ENCODE peak calls at places on chromosomes 12 and 14, in ten cellular contexts. T is occipital lobe; J is stimulated activated CD4-positive, alpha-beta T cell treated with anti-CD3 and anti-CD28 coated beads, Interleukin-12 subunit alpha, Interleukin-12 subunit beta, amount 100 ng/mL, for 4 hours; I is AG09309; C is stimulated activated naive B cell treated with anti-CD40 and anti-IgM and Interleukin-4, amounts not matched to agents 10 μg/mL and 1 μg/mL and 100 μg/mL, for 72 hours; H is fibroblast of mammary gland; Y is astrocyte of the spinal cord; P is activated B cell treated with CpG ODN at 0.5 μM for 24 hours; D is HS-27A; S is mesendoderm. E is an unnamed sample.

GRCh38 chr12:38906482-38907170 is 1.2 kb upstream of the CPNE8 start:
- DNase-seq in P (peak), Y (peak), H (peak), I (peak), D (peak), T (peak), C (peak), J (peak), S (peak), E (peak)

GRCh38 chr12:42483534-42483857 is 106.0 kb downstream of the PRICKLE1 start:
- DNase-seq in C (peak), T (no peak), H (no peak), S (no peak), I (no peak), J (peak), Y (no peak), D (no peak), P (peak), E (no peak)

GRCh38 chr12:109696485-109697269 is 16.9 kb upstream of the FAM222A start:
- DNase-seq in Y (peak), I (no peak), T (no peak), D (no peak), J (no peak), S (no peak), P (no peak), H (peak), C (no peak), E (peak)

GRCh38 chr14:61076531-61076930 is 95.5 kb downstream of the SLC38A6 start:
- DNase-seq in S (no peak), C (no peak), T (no peak), I (peak), D (no peak), J (no peak), H (peak), Y (peak), P (no peak), E (no peak)

GRCh38 chr12:43805149-43805856 is 814 bp downstream of the TWF1 start:
- DNase-seq in J (no peak), P (no peak), D (no peak), C (no peak), T (no peak), Y (peak), I (no peak), S (no peak), H (peak), E (peak)

GRCh38 chr12:124713436-124714082 is 146.1 kb upstream of the NCOR2 start:
- DNase-seq in H (peak), T (no peak), C (peak), Y (peak), P (peak), S (no peak), J (peak), I (peak), D (no peak), E (peak)

GRCh38 chr14:54579606-54580005 is 12.7 kb downstream of the SAMD4A start:
- DNase-seq in Y (no peak), T (no peak), C (no peak), H (no peak), D (no peak), I (no peak), S (no peak), J (no peak), P (no peak), E (peak)

GRCh38 chr12:93824514-93825500 is 147.6 kb downstream of the CRADD start:
- DNase-seq in T (no peak), Y (peak), D (no peak), P (no peak), I (no peak), S (peak), J (no peak), H (peak), C (no peak), E (peak)

GRCh38 chr14:97777622-97778021 is 980.4 kb downstream of the VRK1 start:
- DNase-seq in Y (no peak), H (no peak), D (no peak), J (no peak), I (no peak), S (no peak), T (no peak), C (no peak), P (no peak), E (no peak)

GRCh38 chr12:26116829-26117228 is 8.0 kb downstream of the BHLHE41 start:
- DNase-seq in I (no peak), P (no peak), H (no peak), Y (no peak), D (no peak), J (no peak), S (peak), T (no peak), C (no peak), E (no peak)

GRCh38 chr12:20451759-20452158 is 83.4 kb downstream of the PDE3A start:
- DNase-seq in I (peak), J (no peak), S (no peak), C (no peak), Y (peak), P (no peak), H (peak), D (peak), T (no peak), E (peak)

GRCh38 chr12:59929091-59929490 is 333.3 kb downstream of the SLC16A7 start:
- DNase-seq in P (no peak), Y (peak), S (no peak), I (peak), J (no peak), D (peak), T (no peak), C (no peak), H (peak), E (peak)

GRCh38 chr12:123748661-123749060 is 13.4 kb upstream of the DNAH10 start:
- DNase-seq in T (no peak), I (no peak), S (no peak), J (no peak), Y (peak), D (no peak), P (no peak), H (peak), C (no peak), E (peak)

GRCh38 chr12:228846-229200 is 14.9 kb upstream of the SLC6A12 start:
- DNase-seq in D (no peak), Y (no peak), T (no peak), H (no peak), J (no peak), P (no peak), C (no peak), S (no peak), I (no peak), E (no peak)

GRCh38 chr14:69315302-69315701 is 55.3 kb downstream of the GALNT16 start:
- DNase-seq in D (no peak), T (no peak), P (no peak), J (no peak), S (no peak), Y (no peak), I (no peak), C (no peak), H (peak), E (no peak)